ENCODE peak calls at places on chromosomes 1 and 21, in five cellular contexts. X is AG10803, J is NCI-H1436, Y is type B pancreatic cell, U is HTR-8/SVneo. I is an unnamed sample.

GRCh38 chr1:183365676-183366075 is 52.5 kb downstream of the NMNAT2 start:
- DNase-seq in J (no peak), U (no peak), Y (no peak), X (no peak), I (no peak)

GRCh38 chr1:81731989-81732388 is 68.7 kb upstream of the ADGRL2 start:
- DNase-seq in J (no peak), X (no peak), Y (no peak), U (no peak), I (peak; percentile 4)

GRCh38 chr1:23177438-23178380 is 9.1 kb upstream of the LUZP1 start:
- DNase-seq in J (peak; percentile 38), U (no peak), Y (peak; percentile 85), X (peak; percentile 81), I (no peak)

GRCh38 chr1:232682248-232682647 is 52.3 kb upstream of the SIPA1L2 start:
- DNase-seq in X (no peak), U (no peak), Y (no peak), J (no peak), I (no peak)

GRCh38 chr1:117757668-117758067 is 151.8 kb downstream of the TENT5C start:
- DNase-seq in X (peak; percentile 59), U (no peak), Y (no peak), J (no peak), I (no peak)

GRCh38 chr1:180415985-180416633 is 86.3 kb downstream of the ACBD6 start:
- DNase-seq in Y (no peak), X (peak; percentile 44), J (peak; percentile 47), U (peak; percentile 49), I (no peak)

GRCh38 chr1:74712863-74713262 is 20.0 kb downstream of the CRYZ start:
- DNase-seq in U (no peak), X (peak; percentile 20), J (no peak), Y (no peak), I (no peak)

GRCh38 chr1:242011879-242012674 is 13.2 kb upstream of the MAP1LC3C start:
- DNase-seq in U (no peak), X (peak; percentile 34), J (no peak), Y (no peak), I (no peak)

GRCh38 chr1:212805767-212806166 is 14.1 kb downstream of the TATDN3 start:
- DNase-seq in U (no peak), J (no peak), Y (no peak), X (no peak), I (no peak)

GRCh38 chr1:65717815-65718454 is 74.8 kb upstream of the PDE4B start:
- DNase-seq in U (no peak), X (peak; percentile 56), J (no peak), Y (no peak), I (no peak)

GRCh38 chr1:203316626-203317093 is 11.3 kb downstream of the BTG2 start:
- DNase-seq in Y (no peak), X (no peak), J (no peak), U (no peak), I (no peak)

GRCh38 chr21:33848252-33848953 is 67.2 kb downstream of the ATP5PO start:
- DNase-seq in X (no peak), U (no peak), Y (no peak), J (peak; percentile 79), I (peak; percentile 72)

GRCh38 chr1:112337028-112337531 is 58.9 kb upstream of the CTTNBP2NL start:
- DNase-seq in J (peak; percentile 14), Y (no peak), X (peak; percentile 44), U (peak; percentile 8), I (no peak)

GRCh38 chr21:41681336-41681801 is 85.5 kb downstream of the RIPK4 start:
- DNase-seq in U (no peak), J (no peak), Y (no peak), X (no peak), I (no peak)

GRCh38 chr1:9844106-9844505 is 20.3 kb upstream of the CLSTN1 start:
- DNase-seq in Y (no peak), U (no peak), X (peak; percentile 25), J (no peak), I (no peak)

GRCh38 chr1:223109581-223110026 is 33.4 kb downstream of the TLR5 start:
- DNase-seq in J (no peak), U (no peak), X (no peak), Y (no peak), I (no peak)

GRCh38 chr21:44820851-44821250 is 3.0 kb upstream of the SUMO3 start:
- DNase-seq in J (no peak), X (peak; percentile 46), U (no peak), Y (no peak), I (no peak)

GRCh38 chr1:59768752-59769411 is 45.9 kb upstream of the HOOK1 start:
- DNase-seq in Y (no peak), U (no peak), J (no peak), X (no peak), I (no peak)

GRCh38 chr1:156571959-156572662 is at the start of gene IQGAP3:
- DNase-seq in J (peak; percentile 69), U (peak; percentile 86), Y (peak; percentile 89), X (peak; percentile 76), I (peak; percentile 39)

GRCh38 chr1:179091691-179092165 is 9.9 kb downstream of the TOR3A start:
- DNase-seq in X (peak; percentile 96), J (no peak), Y (no peak), U (no peak), I (no peak)

GRCh38 chr1:28246427-28246832 is 10.5 kb downstream of the ATP5IF1 start:
- DNase-seq in X (no peak), Y (no peak), J (no peak), U (no peak), I (no peak)

GRCh38 chr1:228990906-228991569 is 255.8 kb downstream of the RHOU start:
- DNase-seq in U (no peak), X (no peak), Y (no peak), J (no peak), I (no peak)

GRCh38 chr1:17994046-17994445 is 113.6 kb upstream of the IGSF21 start:
- DNase-seq in X (no peak), Y (no peak), J (no peak), U (no peak), I (no peak)

I was measured in kidney epithelial cell.